ENCODE peak calls at places on chromosome 14, in four cellular contexts. One of them, this sample, is unnamed.

GRCh38 chr14:50007123-50007903 is 109.1 kb downstream of the VCPKMT start:
- DNase-seq in stimulated activated CD4-positive, alpha-beta T cell treated with anti-CD3 and anti-CD28 coated beads, TNF-alpha, amount 100 ng/mL, for 1 hour: no peak
- DNase-seq in DMS79 treated with DMSO at 0.1 percent for 48 hours: no peak
- DNase-seq in stomach: no peak
- DNase-seq in this sample: no peak

GRCh38 chr14:88793259-88793625 is 489 bp upstream of the EML5 start:
- DNase-seq in stimulated activated CD4-positive, alpha-beta T cell treated with anti-CD3 and anti-CD28 coated beads, TNF-alpha, amount 100 ng/mL, for 1 hour: no peak
- DNase-seq in DMS79 treated with DMSO at 0.1 percent for 48 hours: no peak
- DNase-seq in stomach: no peak
- DNase-seq in this sample: no peak

GRCh38 chr14:95222870-95223398 is 65.6 kb upstream of the DICER1 start:
- DNase-seq in stimulated activated CD4-positive, alpha-beta T cell treated with anti-CD3 and anti-CD28 coated beads, TNF-alpha, amount 100 ng/mL, for 1 hour: no peak
- DNase-seq in DMS79 treated with DMSO at 0.1 percent for 48 hours: peak
- DNase-seq in stomach: no peak
- DNase-seq in this sample: no peak

GRCh38 chr14:72075649-72076334 is 143.6 kb downstream of the RGS6 start:
- DNase-seq in stimulated activated CD4-positive, alpha-beta T cell treated with anti-CD3 and anti-CD28 coated beads, TNF-alpha, amount 100 ng/mL, for 1 hour: no peak
- DNase-seq in DMS79 treated with DMSO at 0.1 percent for 48 hours: no peak
- DNase-seq in stomach: no peak
- DNase-seq in this sample: no peak

GRCh38 chr14:54548491-54548890 is 18.4 kb upstream of the SAMD4A start:
- DNase-seq in stimulated activated CD4-positive, alpha-beta T cell treated with anti-CD3 and anti-CD28 coated beads, TNF-alpha, amount 100 ng/mL, for 1 hour: no peak
- DNase-seq in DMS79 treated with DMSO at 0.1 percent for 48 hours: peak
- DNase-seq in stomach: no peak
- DNase-seq in this sample: no peak

GRCh38 chr14:96762650-96763049 is 34.5 kb upstream of the VRK1 start:
- DNase-seq in stimulated activated CD4-positive, alpha-beta T cell treated with anti-CD3 and anti-CD28 coated beads, TNF-alpha, amount 100 ng/mL, for 1 hour: no peak
- DNase-seq in DMS79 treated with DMSO at 0.1 percent for 48 hours: no peak
- DNase-seq in stomach: no peak
- DNase-seq in this sample: peak

GRCh38 chr14:56799327-56799645 is 11.0 kb downstream of the OTX2 start:
- DNase-seq in stimulated activated CD4-positive, alpha-beta T cell treated with anti-CD3 and anti-CD28 coated beads, TNF-alpha, amount 100 ng/mL, for 1 hour: no peak
- DNase-seq in DMS79 treated with DMSO at 0.1 percent for 48 hours: no peak
- DNase-seq in stomach: no peak
- DNase-seq in this sample: no peak

GRCh38 chr14:92625213-92625612 is 111.6 kb downstream of the RIN3 start:
- DNase-seq in stimulated activated CD4-positive, alpha-beta T cell treated with anti-CD3 and anti-CD28 coated beads, TNF-alpha, amount 100 ng/mL, for 1 hour: no peak
- DNase-seq in DMS79 treated with DMSO at 0.1 percent for 48 hours: no peak
- DNase-seq in stomach: no peak
- DNase-seq in this sample: no peak

GRCh38 chr14:95382747-95383146 is 63.0 kb upstream of the CLMN start:
- DNase-seq in stimulated activated CD4-positive, alpha-beta T cell treated with anti-CD3 and anti-CD28 coated beads, TNF-alpha, amount 100 ng/mL, for 1 hour: no peak
- DNase-seq in DMS79 treated with DMSO at 0.1 percent for 48 hours: no peak
- DNase-seq in stomach: no peak
- DNase-seq in this sample: no peak

GRCh38 chr14:42112108-42112507 is 505.4 kb downstream of the LRFN5 start:
- DNase-seq in stimulated activated CD4-positive, alpha-beta T cell treated with anti-CD3 and anti-CD28 coated beads, TNF-alpha, amount 100 ng/mL, for 1 hour: no peak
- DNase-seq in DMS79 treated with DMSO at 0.1 percent for 48 hours: no peak
- DNase-seq in stomach: no peak
- DNase-seq in this sample: no peak

GRCh38 chr14:68418192-68419118 is 374.4 kb downstream of the ZFP36L1 start:
- DNase-seq in stimulated activated CD4-positive, alpha-beta T cell treated with anti-CD3 and anti-CD28 coated beads, TNF-alpha, amount 100 ng/mL, for 1 hour: no peak
- DNase-seq in DMS79 treated with DMSO at 0.1 percent for 48 hours: peak
- DNase-seq in stomach: no peak
- DNase-seq in this sample: no peak

GRCh38 chr14:80124794-80125193 is 86.5 kb downstream of the DIO2 start:
- DNase-seq in stimulated activated CD4-positive, alpha-beta T cell treated with anti-CD3 and anti-CD28 coated beads, TNF-alpha, amount 100 ng/mL, for 1 hour: no peak
- DNase-seq in DMS79 treated with DMSO at 0.1 percent for 48 hours: no peak
- DNase-seq in stomach: no peak
- DNase-seq in this sample: no peak

GRCh38 chr14:64549805-64550538 is at the start of gene PPP1R36:
- DNase-seq in stimulated activated CD4-positive, alpha-beta T cell treated with anti-CD3 and anti-CD28 coated beads, TNF-alpha, amount 100 ng/mL, for 1 hour: peak
- DNase-seq in DMS79 treated with DMSO at 0.1 percent for 48 hours: peak
- DNase-seq in stomach: peak
- DNase-seq in this sample: peak

GRCh38 chr14:95132732-95133131 is 24.6 kb downstream of the DICER1 start:
- DNase-seq in stimulated activated CD4-positive, alpha-beta T cell treated with anti-CD3 and anti-CD28 coated beads, TNF-alpha, amount 100 ng/mL, for 1 hour: no peak
- DNase-seq in DMS79 treated with DMSO at 0.1 percent for 48 hours: no peak
- DNase-seq in stomach: no peak
- DNase-seq in this sample: no peak

GRCh38 chr14:24817638-24818053 is 183.7 kb upstream of the GZMB start:
- DNase-seq in stimulated activated CD4-positive, alpha-beta T cell treated with anti-CD3 and anti-CD28 coated beads, TNF-alpha, amount 100 ng/mL, for 1 hour: no peak
- DNase-seq in DMS79 treated with DMSO at 0.1 percent for 48 hours: no peak
- DNase-seq in stomach: no peak
- DNase-seq in this sample: no peak

GRCh38 chr14:34052658-34053014 is 101.8 kb upstream of the EGLN3 start:
- DNase-seq in stimulated activated CD4-positive, alpha-beta T cell treated with anti-CD3 and anti-CD28 coated beads, TNF-alpha, amount 100 ng/mL, for 1 hour: no peak
- DNase-seq in DMS79 treated with DMSO at 0.1 percent for 48 hours: no peak
- DNase-seq in stomach: peak
- DNase-seq in this sample: no peak

GRCh38 chr14:55537782-55538181 is 42.2 kb upstream of the KTN1 start:
- DNase-seq in stimulated activated CD4-positive, alpha-beta T cell treated with anti-CD3 and anti-CD28 coated beads, TNF-alpha, amount 100 ng/mL, for 1 hour: no peak
- DNase-seq in DMS79 treated with DMSO at 0.1 percent for 48 hours: no peak
- DNase-seq in stomach: no peak
- DNase-seq in this sample: no peak

GRCh38 chr14:88842414-88842813 is 18.0 kb downstream of the TTC8 start:
- DNase-seq in stimulated activated CD4-positive, alpha-beta T cell treated with anti-CD3 and anti-CD28 coated beads, TNF-alpha, amount 100 ng/mL, for 1 hour: no peak
- DNase-seq in DMS79 treated with DMSO at 0.1 percent for 48 hours: no peak
- DNase-seq in stomach: no peak
- DNase-seq in this sample: no peak

GRCh38 chr14:40240456-40240855 is 808.2 kb upstream of the FBXO33 start:
- DNase-seq in stimulated activated CD4-positive, alpha-beta T cell treated with anti-CD3 and anti-CD28 coated beads, TNF-alpha, amount 100 ng/mL, for 1 hour: no peak
- DNase-seq in DMS79 treated with DMSO at 0.1 percent for 48 hours: no peak
- DNase-seq in stomach: no peak
- DNase-seq in this sample: no peak

GRCh38 chr14:105748204-105748578 is 221.8 kb downstream of the TMEM121 start:
- DNase-seq in stimulated activated CD4-positive, alpha-beta T cell treated with anti-CD3 and anti-CD28 coated beads, TNF-alpha, amount 100 ng/mL, for 1 hour: no peak
- DNase-seq in DMS79 treated with DMSO at 0.1 percent for 48 hours: peak
- DNase-seq in stomach: no peak
- DNase-seq in this sample: no peak

GRCh38 chr14:71833476-71833875 is 98.8 kb upstream of the RGS6 start:
- DNase-seq in stimulated activated CD4-positive, alpha-beta T cell treated with anti-CD3 and anti-CD28 coated beads, TNF-alpha, amount 100 ng/mL, for 1 hour: no peak
- DNase-seq in DMS79 treated with DMSO at 0.1 percent for 48 hours: no peak
- DNase-seq in stomach: no peak
- DNase-seq in this sample: no peak

GRCh38 chr14:96117101-96117897 is 78.1 kb downstream of the C14orf132 start:
- DNase-seq in stimulated activated CD4-positive, alpha-beta T cell treated with anti-CD3 and anti-CD28 coated beads, TNF-alpha, amount 100 ng/mL, for 1 hour: no peak
- DNase-seq in DMS79 treated with DMSO at 0.1 percent for 48 hours: peak
- DNase-seq in stomach: no peak
- DNase-seq in this sample: no peak

GRCh38 chr14:83607682-83608081 is 1922.3 kb upstream of the FLRT2 start:
- DNase-seq in stimulated activated CD4-positive, alpha-beta T cell treated with anti-CD3 and anti-CD28 coated beads, TNF-alpha, amount 100 ng/mL, for 1 hour: no peak
- DNase-seq in DMS79 treated with DMSO at 0.1 percent for 48 hours: no peak
- DNase-seq in stomach: no peak
- DNase-seq in this sample: no peak

GRCh38 chr14:105091335-105092123 is 26.3 kb upstream of the GPR132 start:
- DNase-seq in stimulated activated CD4-positive, alpha-beta T cell treated with anti-CD3 and anti-CD28 coated beads, TNF-alpha, amount 100 ng/mL, for 1 hour: no peak
- DNase-seq in DMS79 treated with DMSO at 0.1 percent for 48 hours: peak
- DNase-seq in stomach: peak
- DNase-seq in this sample: peak

GRCh38 chr14:105853907-105854599 is 327.7 kb downstream of the TMEM121 start:
- DNase-seq in stimulated activated CD4-positive, alpha-beta T cell treated with anti-CD3 and anti-CD28 coated beads, TNF-alpha, amount 100 ng/mL, for 1 hour: no peak
- DNase-seq in DMS79 treated with DMSO at 0.1 percent for 48 hours: no peak
- DNase-seq in stomach: no peak
- DNase-seq in this sample: no peak

GRCh38 chr14:92014014-92014413 is 25.8 kb downstream of the TRIP11 start:
- DNase-seq in stimulated activated CD4-positive, alpha-beta T cell treated with anti-CD3 and anti-CD28 coated beads, TNF-alpha, amount 100 ng/mL, for 1 hour: no peak
- DNase-seq in DMS79 treated with DMSO at 0.1 percent for 48 hours: no peak
- DNase-seq in stomach: no peak
- DNase-seq in this sample: no peak

GRCh38 chr14:68549057-68549421 is 243.8 kb downstream of the ZFP36L1 start:
- DNase-seq in stimulated activated CD4-positive, alpha-beta T cell treated with anti-CD3 and anti-CD28 coated beads, TNF-alpha, amount 100 ng/mL, for 1 hour: no peak
- DNase-seq in DMS79 treated with DMSO at 0.1 percent for 48 hours: no peak
- DNase-seq in stomach: no peak
- DNase-seq in this sample: no peak

GRCh38 chr14:59254146-59254910 is 65.9 kb downstream of the DAAM1 start:
- DNase-seq in stimulated activated CD4-positive, alpha-beta T cell treated with anti-CD3 and anti-CD28 coated beads, TNF-alpha, amount 100 ng/mL, for 1 hour: no peak
- DNase-seq in DMS79 treated with DMSO at 0.1 percent for 48 hours: peak
- DNase-seq in stomach: peak
- DNase-seq in this sample: peak

GRCh38 chr14:22839159-22839779 is 2.9 kb downstream of the MMP14 start:
- DNase-seq in stimulated activated CD4-positive, alpha-beta T cell treated with anti-CD3 and anti-CD28 coated beads, TNF-alpha, amount 100 ng/mL, for 1 hour: no peak
- DNase-seq in DMS79 treated with DMSO at 0.1 percent for 48 hours: no peak
- DNase-seq in stomach: no peak
- DNase-seq in this sample: no peak

GRCh38 chr14:104363891-104364760 is 215.4 kb upstream of the C14orf180 start:
- DNase-seq in stimulated activated CD4-positive, alpha-beta T cell treated with anti-CD3 and anti-CD28 coated beads, TNF-alpha, amount 100 ng/mL, for 1 hour: no peak
- DNase-seq in DMS79 treated with DMSO at 0.1 percent for 48 hours: no peak
- DNase-seq in stomach: peak
- DNase-seq in this sample: no peak

GRCh38 chr14:71235865-71236264 is 328.6 kb downstream of the PCNX1 start:
- DNase-seq in stimulated activated CD4-positive, alpha-beta T cell treated with anti-CD3 and anti-CD28 coated beads, TNF-alpha, amount 100 ng/mL, for 1 hour: no peak
- DNase-seq in DMS79 treated with DMSO at 0.1 percent for 48 hours: no peak
- DNase-seq in stomach: no peak
- DNase-seq in this sample: no peak

GRCh38 chr14:99143126-99143525 is 128.9 kb downstream of the BCL11B start:
- DNase-seq in stimulated activated CD4-positive, alpha-beta T cell treated with anti-CD3 and anti-CD28 coated beads, TNF-alpha, amount 100 ng/mL, for 1 hour: no peak
- DNase-seq in DMS79 treated with DMSO at 0.1 percent for 48 hours: no peak
- DNase-seq in stomach: no peak
- DNase-seq in this sample: no peak

GRCh38 chr14:23094666-23095195 is at the start of gene ACIN1:
- DNase-seq in stimulated activated CD4-positive, alpha-beta T cell treated with anti-CD3 and anti-CD28 coated beads, TNF-alpha, amount 100 ng/mL, for 1 hour: no peak
- DNase-seq in DMS79 treated with DMSO at 0.1 percent for 48 hours: no peak
- DNase-seq in stomach: peak
- DNase-seq in this sample: peak

GRCh38 chr14:68951051-68951797 is 27.9 kb downstream of the ACTN1 start:
- DNase-seq in stimulated activated CD4-positive, alpha-beta T cell treated with anti-CD3 and anti-CD28 coated beads, TNF-alpha, amount 100 ng/mL, for 1 hour: no peak
- DNase-seq in DMS79 treated with DMSO at 0.1 percent for 48 hours: no peak
- DNase-seq in stomach: peak
- DNase-seq in this sample: peak

GRCh38 chr14:39229222-39229543 is 4.5 kb upstream of the MIA2 start:
- DNase-seq in stimulated activated CD4-positive, alpha-beta T cell treated with anti-CD3 and anti-CD28 coated beads, TNF-alpha, amount 100 ng/mL, for 1 hour: peak
- DNase-seq in DMS79 treated with DMSO at 0.1 percent for 48 hours: no peak
- DNase-seq in stomach: no peak
- DNase-seq in this sample: no peak

GRCh38 chr14:61561144-61561543 is 134.2 kb upstream of the HIF1A start:
- DNase-seq in stimulated activated CD4-positive, alpha-beta T cell treated with anti-CD3 and anti-CD28 coated beads, TNF-alpha, amount 100 ng/mL, for 1 hour: no peak
- DNase-seq in DMS79 treated with DMSO at 0.1 percent for 48 hours: no peak
- DNase-seq in stomach: no peak
- DNase-seq in this sample: no peak

GRCh38 chr14:75979641-75980422 is 2.0 kb downstream of the TGFB3 start:
- DNase-seq in stimulated activated CD4-positive, alpha-beta T cell treated with anti-CD3 and anti-CD28 coated beads, TNF-alpha, amount 100 ng/mL, for 1 hour: no peak
- DNase-seq in DMS79 treated with DMSO at 0.1 percent for 48 hours: no peak
- DNase-seq in stomach: no peak
- DNase-seq in this sample: no peak

GRCh38 chr14:21652209-21652808 is 1.3 kb upstream of the OR4E2 start:
- DNase-seq in stimulated activated CD4-positive, alpha-beta T cell treated with anti-CD3 and anti-CD28 coated beads, TNF-alpha, amount 100 ng/mL, for 1 hour: no peak
- DNase-seq in DMS79 treated with DMSO at 0.1 percent for 48 hours: no peak
- DNase-seq in stomach: no peak
- DNase-seq in this sample: no peak

This sample was measured in lung.